ENCODE peak calls at places on chromosomes 6 and 20, in four cellular contexts. F, Q, T and C are unnamed samples.

GRCh38 chr6:124999105-124999764 is 37.0 kb downstream of the RNF217 start:
- DNase-seq in Q (no peak), T (no peak), F (no peak), C (no peak)

GRCh38 chr6:162239330-162239729 is 488.2 kb downstream of the PRKN start:
- DNase-seq in Q (no peak), F (no peak), T (no peak), C (no peak)

GRCh38 chr20:53826597-53827291 is 233.1 kb upstream of the ZNF217 start:
- DNase-seq in T (no peak), F (no peak), Q (no peak), C (peak)

GRCh38 chr6:34082816-34083215 is 63.1 kb downstream of the GRM4 start:
- DNase-seq in F (no peak), Q (no peak), T (no peak), C (no peak)

GRCh38 chr6:53608386-53608785 is 57.2 kb downstream of the KLHL31 start:
- DNase-seq in F (no peak), T (no peak), Q (no peak), C (no peak)

GRCh38 chr6:31472259-31472658 is 25.7 kb upstream of the MICB start:
- DNase-seq in Q (no peak), T (no peak), F (no peak), C (no peak)

GRCh38 chr6:1686117-1687098 is 76.7 kb downstream of the FOXC1 start:
- DNase-seq in Q (no peak), T (no peak), F (peak), C (no peak)

GRCh38 chr6:140915001-140915950 is 1217.4 kb upstream of the GJE1 start:
- DNase-seq in T (no peak), F (no peak), Q (no peak), C (no peak)

GRCh38 chr20:33859157-33859695 is 48.1 kb downstream of the CHMP4B start:
- DNase-seq in F (no peak), T (peak), Q (no peak), C (peak)

GRCh38 chr6:38095054-38095453 is 275.5 kb downstream of the ZFAND3 start:
- DNase-seq in T (no peak), Q (no peak), F (no peak), C (no peak)

GRCh38 chr6:80094017-80094416 is 12.5 kb upstream of the BCKDHB start:
- DNase-seq in F (no peak), T (no peak), Q (no peak), C (no peak)

GRCh38 chr6:144343736-144344428 is 58.7 kb downstream of the UTRN start:
- DNase-seq in F (no peak), T (no peak), Q (peak), C (peak)

GRCh38 chr6:51466427-51466826 is 621.0 kb downstream of the PKHD1 start:
- DNase-seq in F (no peak), Q (no peak), T (no peak), C (no peak)

GRCh38 chr6:122696853-122697252 is 82.7 kb upstream of the FABP7 start:
- DNase-seq in T (no peak), F (no peak), Q (no peak), C (no peak)

GRCh38 chr20:19252670-19253120 is 40.3 kb downstream of the SLC24A3 start:
- DNase-seq in F (peak), Q (no peak), T (no peak), C (no peak)

GRCh38 chr6:151847064-151847463 is 39.6 kb downstream of the ESR1 start:
- DNase-seq in Q (no peak), F (no peak), T (no peak), C (no peak)

GRCh38 chr6:105989178-105989577 is 97.0 kb upstream of the PRDM1 start:
- DNase-seq in T (no peak), Q (no peak), F (no peak), C (no peak)

GRCh38 chr20:52047811-52048302 is 143.7 kb downstream of the ZFP64 start:
- DNase-seq in Q (no peak), F (no peak), T (peak), C (no peak)

GRCh38 chr6:157148391-157149323 is 174.7 kb downstream of the TMEM242 start:
- DNase-seq in T (no peak), Q (no peak), F (no peak), C (no peak)

GRCh38 chr6:38865521-38866174 is 150.5 kb downstream of the DNAH8 start:
- DNase-seq in T (no peak), Q (no peak), F (no peak), C (no peak)

GRCh38 chr6:39926668-39927067 is 7.6 kb downstream of the MOCS1 start:
- DNase-seq in T (no peak), Q (no peak), F (no peak), C (no peak)

GRCh38 chr20:49448917-49449316 is 33.6 kb downstream of the KCNB1 start:
- DNase-seq in T (no peak), F (no peak), Q (no peak), C (no peak)

GRCh38 chr20:5122861-5123260 is 3.1 kb upstream of the PCNA start:
- DNase-seq in F (no peak), Q (no peak), T (no peak), C (no peak)

GRCh38 chr6:6775074-6775473 is 186.6 kb downstream of the LY86 start:
- DNase-seq in F (no peak), T (no peak), Q (no peak), C (no peak)

GRCh38 chr20:42595625-42596024 is 594.1 kb downstream of the PTPRT start:
- DNase-seq in F (no peak), T (no peak), Q (no peak), C (no peak)

GRCh38 chr6:7246401-7247178 is 66.4 kb downstream of the SSR1 start:
- DNase-seq in T (no peak), Q (no peak), F (no peak), C (no peak)

GRCh38 chr6:166430269-166430668 is 47.5 kb upstream of the MPC1 start:
- DNase-seq in Q (no peak), F (no peak), T (no peak), C (no peak)

GRCh38 chr6:133040025-133040838 is 200.9 kb upstream of the EYA4 start:
- DNase-seq in F (no peak), Q (no peak), T (no peak), C (peak)

GRCh38 chr20:53826090-53826489 is 232.5 kb upstream of the ZNF217 start:
- DNase-seq in T (no peak), F (no peak), Q (no peak), C (no peak)

GRCh38 chr6:137852346-137852745 is 14.7 kb upstream of the TNFAIP3 start:
- DNase-seq in F (no peak), T (no peak), Q (no peak), C (no peak)

GRCh38 chr6:138580040-138580439 is 80.7 kb upstream of the NHSL1 start:
- DNase-seq in Q (no peak), F (no peak), T (no peak), C (no peak)

GRCh38 chr20:9629821-9630220 is 115.4 kb downstream of the LAMP5 start:
- DNase-seq in T (no peak), F (no peak), Q (no peak), C (no peak)

GRCh38 chr6:42788671-42789070 is 6.8 kb downstream of the BICRAL start:
- DNase-seq in F (no peak), Q (no peak), T (no peak), C (no peak)

GRCh38 chr20:11063459-11063858 is 389.7 kb upstream of the JAG1 start:
- DNase-seq in F (no peak), Q (no peak), T (no peak), C (no peak)

GRCh38 chr20:62356948-62357667 is 10.0 kb downstream of the LAMA5 start:
- DNase-seq in T (no peak), Q (no peak), F (no peak), C (no peak)

GRCh38 chr6:104014560-104014959 is 845.2 kb downstream of the HACE1 start:
- DNase-seq in T (no peak), F (no peak), Q (no peak), C (no peak)

GRCh38 chr6:5335020-5335419 is 73.7 kb downstream of the FARS2 start:
- DNase-seq in Q (no peak), F (no peak), T (no peak), C (no peak)

GRCh38 chr6:79431469-79431868 is 105.8 kb downstream of the LCA5 start:
- DNase-seq in T (no peak), Q (no peak), F (no peak), C (no peak)

GRCh38 chr6:7479801-7480266 is 61.6 kb upstream of the DSP start:
- DNase-seq in T (no peak), Q (no peak), F (peak), C (no peak)

GRCh38 chr20:2873747-2874041 is 413 bp downstream of the PTPRA start:
- DNase-seq in F (no peak), T (peak), Q (peak), C (no peak)